ENCODE peak calls at places on chromosomes 1 and 21, in seven cellular contexts. One of them, this sample, is unnamed.

GRCh38 chr1:31510853-31511789 is 65.2 kb upstream of the TINAGL1 start:
- DNase-seq in HCT116: no peak
- DNase-seq in activated CD8-positive, alpha-beta T cell treated with anti-CD3 and anti-CD28 coated beads, Interleukin-2, amount 10 ng/mL, durations not matched to agents 7 days and 5 days: no peak
- DNase-seq in neural progenitor cell: no peak
- DNase-seq in Right ventricle myocardium superior: no peak
- DNase-seq in T-cell: no peak
- DNase-seq in T1000: no peak
- DNase-seq in this sample: no peak

GRCh38 chr21:41630249-41630648 is 122.3 kb upstream of the TMPRSS2 start:
- DNase-seq in HCT116: peak
- DNase-seq in activated CD8-positive, alpha-beta T cell treated with anti-CD3 and anti-CD28 coated beads, Interleukin-2, amount 10 ng/mL, durations not matched to agents 7 days and 5 days: no peak
- DNase-seq in neural progenitor cell: no peak
- DNase-seq in Right ventricle myocardium superior: no peak
- DNase-seq in T-cell: no peak
- DNase-seq in T1000: peak
- DNase-seq in this sample: no peak

GRCh38 chr1:24868016-24868875 is 61.8 kb downstream of the RUNX3 start:
- DNase-seq in HCT116: no peak
- DNase-seq in activated CD8-positive, alpha-beta T cell treated with anti-CD3 and anti-CD28 coated beads, Interleukin-2, amount 10 ng/mL, durations not matched to agents 7 days and 5 days: no peak
- DNase-seq in neural progenitor cell: no peak
- DNase-seq in Right ventricle myocardium superior: no peak
- DNase-seq in T-cell: no peak
- DNase-seq in T1000: no peak
- DNase-seq in this sample: no peak

GRCh38 chr1:42736152-42736551 is 3.9 kb downstream of the CLDN19 start:
- DNase-seq in HCT116: no peak
- DNase-seq in activated CD8-positive, alpha-beta T cell treated with anti-CD3 and anti-CD28 coated beads, Interleukin-2, amount 10 ng/mL, durations not matched to agents 7 days and 5 days: no peak
- DNase-seq in neural progenitor cell: peak
- DNase-seq in Right ventricle myocardium superior: no peak
- DNase-seq in T-cell: no peak
- DNase-seq in T1000: no peak
- DNase-seq in this sample: no peak

GRCh38 chr1:160494620-160495019 is 28.4 kb downstream of the SLAMF6 start:
- DNase-seq in HCT116: peak
- DNase-seq in activated CD8-positive, alpha-beta T cell treated with anti-CD3 and anti-CD28 coated beads, Interleukin-2, amount 10 ng/mL, durations not matched to agents 7 days and 5 days: no peak
- DNase-seq in neural progenitor cell: peak
- DNase-seq in Right ventricle myocardium superior: no peak
- DNase-seq in T-cell: no peak
- DNase-seq in T1000: no peak
- DNase-seq in this sample: no peak

GRCh38 chr1:39701092-39701460 is 9.8 kb upstream of the HPCAL4 start:
- DNase-seq in HCT116: no peak
- DNase-seq in activated CD8-positive, alpha-beta T cell treated with anti-CD3 and anti-CD28 coated beads, Interleukin-2, amount 10 ng/mL, durations not matched to agents 7 days and 5 days: no peak
- DNase-seq in neural progenitor cell: no peak
- DNase-seq in Right ventricle myocardium superior: peak
- DNase-seq in T-cell: no peak
- DNase-seq in T1000: no peak
- DNase-seq in this sample: no peak

GRCh38 chr1:44077421-44077820 is 41.2 kb upstream of the KLF17 start:
- DNase-seq in HCT116: no peak
- DNase-seq in activated CD8-positive, alpha-beta T cell treated with anti-CD3 and anti-CD28 coated beads, Interleukin-2, amount 10 ng/mL, durations not matched to agents 7 days and 5 days: no peak
- DNase-seq in neural progenitor cell: no peak
- DNase-seq in Right ventricle myocardium superior: no peak
- DNase-seq in T-cell: no peak
- DNase-seq in T1000: no peak
- DNase-seq in this sample: no peak

GRCh38 chr1:219220945-219221344 is 47.3 kb downstream of the LYPLAL1 start:
- DNase-seq in HCT116: no peak
- DNase-seq in activated CD8-positive, alpha-beta T cell treated with anti-CD3 and anti-CD28 coated beads, Interleukin-2, amount 10 ng/mL, durations not matched to agents 7 days and 5 days: no peak
- DNase-seq in neural progenitor cell: no peak
- DNase-seq in Right ventricle myocardium superior: no peak
- DNase-seq in T-cell: no peak
- DNase-seq in T1000: no peak
- DNase-seq in this sample: no peak

GRCh38 chr1:236129315-236129714 is 13.0 kb upstream of the GPR137B start:
- DNase-seq in HCT116: no peak
- DNase-seq in activated CD8-positive, alpha-beta T cell treated with anti-CD3 and anti-CD28 coated beads, Interleukin-2, amount 10 ng/mL, durations not matched to agents 7 days and 5 days: no peak
- DNase-seq in neural progenitor cell: peak
- DNase-seq in Right ventricle myocardium superior: no peak
- DNase-seq in T-cell: no peak
- DNase-seq in T1000: no peak
- DNase-seq in this sample: no peak

GRCh38 chr1:205922314-205922713 is 20.9 kb downstream of the SLC26A9 start:
- DNase-seq in HCT116: no peak
- DNase-seq in activated CD8-positive, alpha-beta T cell treated with anti-CD3 and anti-CD28 coated beads, Interleukin-2, amount 10 ng/mL, durations not matched to agents 7 days and 5 days: no peak
- DNase-seq in neural progenitor cell: no peak
- DNase-seq in Right ventricle myocardium superior: no peak
- DNase-seq in T-cell: no peak
- DNase-seq in T1000: no peak
- DNase-seq in this sample: no peak

GRCh38 chr21:28961927-28962326 is 30.8 kb downstream of the LTN1 start:
- DNase-seq in HCT116: no peak
- DNase-seq in activated CD8-positive, alpha-beta T cell treated with anti-CD3 and anti-CD28 coated beads, Interleukin-2, amount 10 ng/mL, durations not matched to agents 7 days and 5 days: no peak
- DNase-seq in neural progenitor cell: no peak
- DNase-seq in Right ventricle myocardium superior: no peak
- DNase-seq in T-cell: no peak
- DNase-seq in T1000: no peak
- DNase-seq in this sample: no peak

GRCh38 chr1:180888870-180889269 is 23.8 kb upstream of the KIAA1614 start:
- DNase-seq in HCT116: no peak
- DNase-seq in activated CD8-positive, alpha-beta T cell treated with anti-CD3 and anti-CD28 coated beads, Interleukin-2, amount 10 ng/mL, durations not matched to agents 7 days and 5 days: no peak
- DNase-seq in neural progenitor cell: no peak
- DNase-seq in Right ventricle myocardium superior: no peak
- DNase-seq in T-cell: no peak
- DNase-seq in T1000: no peak
- DNase-seq in this sample: no peak

GRCh38 chr1:76998582-76999189 is 131.4 kb downstream of the ST6GALNAC5 start:
- DNase-seq in HCT116: peak
- DNase-seq in activated CD8-positive, alpha-beta T cell treated with anti-CD3 and anti-CD28 coated beads, Interleukin-2, amount 10 ng/mL, durations not matched to agents 7 days and 5 days: no peak
- DNase-seq in neural progenitor cell: no peak
- DNase-seq in Right ventricle myocardium superior: no peak
- DNase-seq in T-cell: no peak
- DNase-seq in T1000: no peak
- DNase-seq in this sample: no peak

GRCh38 chr1:114979278-114979891 is 50.2 kb upstream of the TSHB start:
- DNase-seq in HCT116: peak
- DNase-seq in activated CD8-positive, alpha-beta T cell treated with anti-CD3 and anti-CD28 coated beads, Interleukin-2, amount 10 ng/mL, durations not matched to agents 7 days and 5 days: peak
- DNase-seq in neural progenitor cell: peak
- DNase-seq in Right ventricle myocardium superior: no peak
- DNase-seq in T-cell: peak
- DNase-seq in T1000: peak
- DNase-seq in this sample: peak

GRCh38 chr1:161020573-161021167 is at the start of gene F11R:
- DNase-seq in HCT116: no peak
- DNase-seq in activated CD8-positive, alpha-beta T cell treated with anti-CD3 and anti-CD28 coated beads, Interleukin-2, amount 10 ng/mL, durations not matched to agents 7 days and 5 days: peak
- DNase-seq in neural progenitor cell: peak
- DNase-seq in Right ventricle myocardium superior: peak
- DNase-seq in T-cell: no peak
- DNase-seq in T1000: no peak
- DNase-seq in this sample: no peak

GRCh38 chr1:82625562-82625961 is 824.8 kb downstream of the ADGRL2 start:
- DNase-seq in HCT116: no peak
- DNase-seq in activated CD8-positive, alpha-beta T cell treated with anti-CD3 and anti-CD28 coated beads, Interleukin-2, amount 10 ng/mL, durations not matched to agents 7 days and 5 days: no peak
- DNase-seq in neural progenitor cell: no peak
- DNase-seq in Right ventricle myocardium superior: no peak
- DNase-seq in T-cell: no peak
- DNase-seq in T1000: no peak
- DNase-seq in this sample: no peak

GRCh38 chr1:29354511-29355098 is 118.3 kb downstream of the PTPRU start:
- DNase-seq in HCT116: no peak
- DNase-seq in activated CD8-positive, alpha-beta T cell treated with anti-CD3 and anti-CD28 coated beads, Interleukin-2, amount 10 ng/mL, durations not matched to agents 7 days and 5 days: no peak
- DNase-seq in neural progenitor cell: no peak
- DNase-seq in Right ventricle myocardium superior: no peak
- DNase-seq in T-cell: no peak
- DNase-seq in T1000: no peak
- DNase-seq in this sample: no peak

GRCh38 chr1:21175324-21175669 is 1.4 kb downstream of the EIF4G3 start:
- DNase-seq in HCT116: no peak
- DNase-seq in activated CD8-positive, alpha-beta T cell treated with anti-CD3 and anti-CD28 coated beads, Interleukin-2, amount 10 ng/mL, durations not matched to agents 7 days and 5 days: peak
- DNase-seq in neural progenitor cell: no peak
- DNase-seq in Right ventricle myocardium superior: peak
- DNase-seq in T-cell: peak
- DNase-seq in T1000: no peak
- DNase-seq in this sample: no peak

GRCh38 chr1:68725353-68725752 is 228.5 kb upstream of the DEPDC1 start:
- DNase-seq in HCT116: no peak
- DNase-seq in activated CD8-positive, alpha-beta T cell treated with anti-CD3 and anti-CD28 coated beads, Interleukin-2, amount 10 ng/mL, durations not matched to agents 7 days and 5 days: no peak
- DNase-seq in neural progenitor cell: no peak
- DNase-seq in Right ventricle myocardium superior: peak
- DNase-seq in T-cell: no peak
- DNase-seq in T1000: no peak
- DNase-seq in this sample: no peak

GRCh38 chr21:42736646-42737350 is 83.4 kb downstream of the PDE9A start:
- DNase-seq in HCT116: no peak
- DNase-seq in activated CD8-positive, alpha-beta T cell treated with anti-CD3 and anti-CD28 coated beads, Interleukin-2, amount 10 ng/mL, durations not matched to agents 7 days and 5 days: no peak
- DNase-seq in neural progenitor cell: no peak
- DNase-seq in Right ventricle myocardium superior: no peak
- DNase-seq in T-cell: no peak
- DNase-seq in T1000: no peak
- DNase-seq in this sample: no peak

GRCh38 chr1:21828075-21828474 is 16.0 kb downstream of the LDLRAD2 start:
- DNase-seq in HCT116: no peak
- DNase-seq in activated CD8-positive, alpha-beta T cell treated with anti-CD3 and anti-CD28 coated beads, Interleukin-2, amount 10 ng/mL, durations not matched to agents 7 days and 5 days: no peak
- DNase-seq in neural progenitor cell: no peak
- DNase-seq in Right ventricle myocardium superior: peak
- DNase-seq in T-cell: no peak
- DNase-seq in T1000: no peak
- DNase-seq in this sample: no peak

GRCh38 chr1:111199881-111200801 is at the start of gene DENND2D:
- DNase-seq in HCT116: no peak
- DNase-seq in activated CD8-positive, alpha-beta T cell treated with anti-CD3 and anti-CD28 coated beads, Interleukin-2, amount 10 ng/mL, durations not matched to agents 7 days and 5 days: peak
- DNase-seq in neural progenitor cell: no peak
- DNase-seq in Right ventricle myocardium superior: peak
- DNase-seq in T-cell: peak
- DNase-seq in T1000: no peak
- DNase-seq in this sample: no peak